ENCODE peak calls at places on chromosome 15, in four cellular contexts. H is AG10803, Z is OCI-LY7, K is left lung. E is an unnamed sample.

GRCh38 chr15:52486003-52486996 is 42.4 kb downstream of the MYO5A start:
- DNase-seq in H (no peak), Z (no peak), K (no peak), E (no peak)

GRCh38 chr15:67091073-67091965 is 25.9 kb downstream of the SMAD3 start:
- DNase-seq in H (peak), Z (no peak), K (peak), E (no peak)

GRCh38 chr15:55168350-55168974 is 28.3 kb downstream of the RSL24D1 start:
- DNase-seq in H (peak), Z (peak), K (peak), E (peak)

GRCh38 chr15:78061963-78062427 is 15.5 kb downstream of the TBC1D2B start:
- DNase-seq in H (peak), Z (peak), K (peak), E (no peak)

GRCh38 chr15:38843736-38844590 is 279.3 kb upstream of the RASGRP1 start:
- DNase-seq in H (peak), Z (no peak), K (no peak), E (no peak)

GRCh38 chr15:95025924-95026728 is 794.8 kb downstream of the MCTP2 start:
- DNase-seq in H (peak), Z (peak), K (no peak), E (no peak)

GRCh38 chr15:69056365-69056764 is 41.9 kb downstream of the NOX5 start:
- DNase-seq in H (no peak), Z (no peak), K (no peak), E (no peak)

GRCh38 chr15:92833493-92834271 is 66.4 kb upstream of the CHD2 start:
- DNase-seq in H (no peak), Z (no peak), K (no peak), E (no peak)

GRCh38 chr15:63202858-63203257 is 13.5 kb downstream of the RAB8B start:
- DNase-seq in H (no peak), Z (no peak), K (no peak), E (no peak)

GRCh38 chr15:69660658-69661405 is 208.2 kb downstream of the RPLP1 start:
- DNase-seq in H (no peak), Z (no peak), K (no peak), E (no peak)

GRCh38 chr15:96948981-96949380 is 618.5 kb downstream of the NR2F2 start:
- DNase-seq in H (no peak), Z (no peak), K (no peak), E (no peak)

GRCh38 chr15:47750030-47750739 is 32.9 kb downstream of the SEMA6D start:
- DNase-seq in H (peak), Z (no peak), K (no peak), E (no peak)

GRCh38 chr15:59687831-59688230 is 1.3 kb downstream of the BNIP2 start:
- DNase-seq in H (peak), Z (peak), K (no peak), E (no peak)

GRCh38 chr15:41535529-41535928 is 8.5 kb downstream of the RPAP1 start:
- DNase-seq in H (no peak), Z (no peak), K (no peak), E (no peak)

GRCh38 chr15:52427804-52428203 is 100.9 kb downstream of the MYO5A start:
- DNase-seq in H (peak), Z (no peak), K (no peak), E (no peak)

GRCh38 chr15:100525894-100526512 is 2.7 kb downstream of the CERS3 start:
- DNase-seq in H (no peak), Z (no peak), K (no peak), E (no peak)
- TF ChIP-seq CTCF in H (no peak), Z (no peak), K (no peak), E (peak)

DNA sequence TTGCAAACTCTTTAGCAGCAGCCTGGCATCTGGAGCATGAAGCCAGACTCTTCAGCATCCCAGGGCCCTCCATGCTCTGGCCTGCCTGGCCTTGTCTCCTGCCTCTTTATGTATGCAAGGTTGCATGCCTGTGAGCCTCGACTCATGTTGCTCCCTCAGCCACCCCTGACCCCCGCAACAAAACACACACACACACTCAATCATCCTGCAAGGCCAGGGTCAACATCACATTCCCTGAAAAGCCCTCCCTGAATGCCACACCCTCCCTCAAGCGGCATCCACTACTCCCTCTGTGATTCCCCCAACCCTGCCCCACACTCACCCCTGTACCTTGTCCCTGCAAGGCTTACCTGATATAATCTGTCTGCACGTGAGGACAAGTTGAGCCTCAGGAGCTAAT is 105.7 kb downstream of the LIPC start:
- DNase-seq in H (no peak), Z (no peak), K (no peak), E (no peak)
- TF ChIP-seq CTCF in H (no peak), Z (no peak), K (no peak), E (no peak)

GRCh38 chr15:76059320-76060097 is at the start of gene TMEM266:
- DNase-seq in H (no peak), Z (no peak), K (peak), E (peak)
- TF ChIP-seq CTCF in H (no peak), Z (no peak), K (no peak), E (no peak)

DNA sequence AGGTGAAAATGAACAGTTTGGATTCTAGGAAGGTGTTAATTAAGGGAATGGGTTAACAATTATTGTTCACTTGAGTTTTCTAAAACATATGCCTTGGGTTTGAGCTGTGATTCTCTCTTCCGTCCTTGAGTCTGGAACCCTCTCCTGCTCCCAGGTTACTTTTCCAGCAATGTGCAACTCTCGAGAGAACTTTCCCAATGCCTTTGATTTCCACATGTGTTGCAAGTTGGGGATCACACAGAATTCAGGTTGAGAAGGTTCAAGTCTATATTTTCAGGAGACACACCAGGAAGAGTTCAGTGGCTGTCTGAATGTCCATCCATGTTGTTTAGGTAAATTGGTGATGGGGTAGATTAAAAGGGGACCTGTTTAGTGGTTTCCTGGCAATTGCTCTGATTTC is 48.7 kb downstream of the TNFAIP8L3 start:
- DNase-seq in H (no peak), Z (no peak), K (no peak), E (no peak)
- TF ChIP-seq CTCF in H (no peak), Z (no peak), K (no peak), E (peak)

GRCh38 chr15:36208868-36209582 is 370.4 kb upstream of the CDIN1 start:
- DNase-seq in H (peak), Z (no peak), K (no peak), E (no peak)
- TF ChIP-seq CTCF in H (peak), Z (no peak), K (no peak), E (no peak)

GRCh38 chr15:83435782-83436181 is 11.4 kb upstream of the SH3GL3 start:
- DNase-seq in H (no peak), Z (no peak), K (no peak), E (no peak)

GRCh38 chr15:83435202-83435601 is 11.9 kb upstream of the SH3GL3 start:
- DNase-seq in H (no peak), Z (no peak), K (no peak), E (no peak)

DNA sequence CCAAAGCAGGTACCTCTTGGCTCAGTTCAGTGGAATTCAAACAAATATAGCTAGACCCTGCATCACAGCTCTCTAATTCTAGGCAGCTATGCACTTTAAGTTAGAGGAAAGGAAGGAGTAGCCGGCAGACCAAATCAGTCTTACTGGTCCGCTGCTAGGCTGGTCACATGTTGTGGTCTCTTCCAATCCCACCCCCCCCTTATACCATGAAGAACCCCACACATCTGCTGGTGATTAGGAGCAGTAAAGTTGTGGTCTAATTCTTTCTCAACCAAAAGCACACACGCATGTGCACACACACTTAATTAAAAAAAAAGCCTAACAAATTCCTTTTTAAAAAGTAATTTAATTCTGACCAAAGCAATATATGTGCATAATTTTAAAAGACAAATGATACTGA is 16.7 kb upstream of the SH3GL3 start:
- DNase-seq in H (peak), Z (no peak), K (no peak), E (no peak)
- TF ChIP-seq CTCF in H (no peak), Z (no peak), K (no peak), E (no peak)

GRCh38 chr15:28017423-28017924 is 81.6 kb downstream of the OCA2 start:
- DNase-seq in H (no peak), Z (no peak), K (peak), E (no peak)
- TF ChIP-seq CTCF in H (no peak), Z (no peak), K (no peak), E (peak)

DNA sequence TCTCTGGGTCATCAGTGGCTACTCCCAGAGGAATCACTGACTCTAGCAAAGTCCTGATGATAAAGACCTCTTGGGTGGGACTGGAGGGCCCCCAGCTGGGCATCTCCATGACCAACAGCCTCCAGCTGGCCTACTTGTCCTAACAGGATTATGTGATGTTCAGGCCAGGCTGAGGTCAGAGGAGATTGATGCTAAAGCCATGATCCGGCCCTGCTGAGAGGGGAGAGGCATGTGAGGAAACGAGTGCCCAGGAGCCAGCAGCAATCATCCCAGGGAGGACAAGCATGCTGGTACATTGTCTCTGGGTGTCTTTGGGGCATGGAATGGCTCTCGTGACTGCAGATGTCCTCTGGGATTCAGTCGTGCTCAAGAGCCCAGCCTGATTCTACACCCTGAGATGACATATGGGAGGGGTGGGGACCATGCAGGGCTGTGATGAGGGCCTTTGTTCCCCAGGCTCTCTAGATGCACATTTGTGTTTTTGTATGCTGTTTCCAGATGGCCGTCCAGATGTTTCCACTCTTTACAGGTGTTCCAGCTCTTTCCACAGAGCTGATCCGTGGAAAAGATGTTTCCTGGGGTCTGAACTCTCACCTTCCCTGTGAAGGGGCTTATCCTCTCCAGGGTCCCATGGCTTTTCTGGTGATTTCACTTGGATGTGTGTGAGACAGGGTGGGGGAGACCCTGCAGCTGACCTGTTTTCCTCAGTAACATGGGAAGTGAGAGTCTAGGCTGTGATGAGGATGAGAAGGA is 20.2 kb downstream of the SLC24A1 start:
- DNase-seq in H (no peak), Z (no peak), K (no peak), E (no peak)
- TF ChIP-seq CTCF in H (no peak), Z (no peak), K (no peak), E (no peak)

GRCh38 chr15:89743011-89743410 is 8.0 kb downstream of the MESP1 start:
- DNase-seq in H (no peak), Z (no peak), K (no peak), E (no peak)

GRCh38 chr15:89743594-89743993 is 7.5 kb downstream of the MESP1 start:
- DNase-seq in H (no peak), Z (no peak), K (no peak), E (no peak)

GRCh38 chr15:89735773-89736172 is 15.3 kb downstream of the MESP1 start:
- DNase-seq in H (no peak), Z (no peak), K (no peak), E (no peak)

GRCh38 chr15:89745131-89745530 is 5.9 kb downstream of the MESP1 start:
- DNase-seq in H (no peak), Z (no peak), K (no peak), E (no peak)

DNA sequence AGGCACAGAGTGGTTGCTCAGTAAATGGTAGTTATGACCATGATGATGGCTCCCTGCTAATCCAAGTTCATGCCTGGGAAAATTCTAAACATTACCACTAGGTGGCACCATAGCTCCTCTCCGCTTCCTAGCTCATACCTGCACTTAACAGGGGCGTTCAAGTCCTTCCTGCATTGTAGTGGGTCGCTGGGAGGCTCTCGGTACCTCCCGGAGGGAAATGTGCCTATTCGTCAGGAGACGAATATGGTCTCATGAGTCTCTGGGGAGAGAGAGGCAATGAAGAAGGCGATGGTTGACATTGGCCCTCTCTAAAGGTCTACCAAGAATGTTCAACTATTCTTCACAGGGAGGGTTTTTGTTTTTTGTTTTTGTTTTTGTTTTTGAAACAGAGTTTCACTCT is 10.9 kb downstream of the MESP1 start:
- DNase-seq in H (peak), Z (peak), K (no peak), E (peak)
- TF ChIP-seq CTCF in H (peak), Z (peak), K (peak), E (peak)

E was measured in mesothelial cell of epicardium.